ENCODE peak calls at places on chromosome 16, in nine cellular contexts. H, A, Y, O, E, N, Z, Q and G are unnamed samples.

GRCh38 chr16:75256871-75257343 is 5.5 kb upstream of the BCAR1 start:
- DNase-seq in H (no peak), A (no peak), Y (no peak), O (peak), E (no peak), N (peak), Z (no peak), Q (peak), G (no peak)

GRCh38 chr16:56350491-56351405 is 74.6 kb downstream of the AMFR start:
- DNase-seq in H (peak), A (no peak), Y (peak), O (peak), E (no peak), N (no peak), Z (no peak), Q (no peak), G (no peak)

GRCh38 chr16:47732122-47732805 is 271.1 kb downstream of the PHKB start:
- DNase-seq in H (no peak), A (peak), Y (no peak), O (no peak), E (no peak), N (no peak), Z (no peak), Q (no peak), G (no peak)

GRCh38 chr16:57797216-57797525 is 5.1 kb downstream of the KIFC3 start:
- DNase-seq in H (no peak), A (no peak), Y (no peak), O (no peak), E (no peak), N (no peak), Z (no peak), Q (no peak), G (no peak)

GRCh38 chr16:75491876-75492275 is 3.4 kb downstream of the CHST6 start:
- DNase-seq in H (no peak), A (no peak), Y (peak), O (no peak), E (no peak), N (no peak), Z (no peak), Q (no peak), G (no peak)

GRCh38 chr16:77220427-77220826 is 21.2 kb downstream of the SYCE1L start:
- DNase-seq in H (no peak), A (no peak), Y (no peak), O (no peak), E (no peak), N (no peak), Z (no peak), Q (no peak), G (no peak)

GRCh38 chr16:4624827-4625616 is 396 bp downstream of the MGRN1 start:
- DNase-seq in H (peak), A (no peak), Y (peak), O (peak), E (no peak), N (peak), Z (no peak), Q (peak), G (peak)

GRCh38 chr16:1258218-1258587 is 2.3 kb downstream of the TPSD1 start:
- DNase-seq in H (no peak), A (no peak), Y (no peak), O (no peak), E (no peak), N (no peak), Z (no peak), Q (no peak), G (no peak)

GRCh38 chr16:81004646-81005353 is 1.9 kb downstream of the CMC2 start:
- DNase-seq in H (no peak), A (peak), Y (no peak), O (no peak), E (no peak), N (no peak), Z (peak), Q (no peak), G (no peak)

GRCh38 chr16:11165349-11165748 is 90.7 kb downstream of the SOCS1 start:
- DNase-seq in H (no peak), A (no peak), Y (peak), O (no peak), E (no peak), N (no peak), Z (no peak), Q (no peak), G (no peak)

GRCh38 chr16:66904846-66905632 is 13.6 kb downstream of the CDH16 start:
- DNase-seq in H (no peak), A (no peak), Y (peak), O (no peak), E (no peak), N (peak), Z (no peak), Q (no peak), G (peak)

GRCh38 chr16:86740817-86741799 is 162.8 kb downstream of the FOXL1 start:
- DNase-seq in H (no peak), A (no peak), Y (peak), O (peak), E (no peak), N (no peak), Z (no peak), Q (no peak), G (no peak)

GRCh38 chr16:49594706-49595534 is 221.3 kb downstream of the C16orf78 start:
- DNase-seq in H (no peak), A (no peak), Y (peak), O (no peak), E (no peak), N (peak), Z (no peak), Q (no peak), G (no peak)

GRCh38 chr16:49548571-49548970 is 175.0 kb downstream of the C16orf78 start:
- DNase-seq in H (no peak), A (no peak), Y (peak), O (no peak), E (no peak), N (no peak), Z (no peak), Q (no peak), G (no peak)

GRCh38 chr16:72637306-72637705 is 410.6 kb downstream of the ZFHX3 start:
- DNase-seq in H (no peak), A (no peak), Y (no peak), O (no peak), E (no peak), N (no peak), Z (no peak), Q (no peak), G (no peak)

GRCh38 chr16:4273858-4274291 is 1.1 kb upstream of the TFAP4 start:
- DNase-seq in H (peak), A (peak), Y (peak), O (peak), E (peak), N (peak), Z (peak), Q (peak), G (no peak)

GRCh38 chr16:86794216-86794864 is 216.0 kb downstream of the FOXL1 start:
- DNase-seq in H (no peak), A (no peak), Y (no peak), O (peak), E (no peak), N (no peak), Z (no peak), Q (no peak), G (no peak)

GRCh38 chr16:11439216-11439615 is 94.0 kb downstream of the RMI2 start:
- DNase-seq in H (no peak), A (no peak), Y (peak), O (no peak), E (no peak), N (no peak), Z (no peak), Q (no peak), G (no peak)

GRCh38 chr16:30896890-30897730 is 696 bp downstream of the CTF1 start:
- DNase-seq in H (peak), A (peak), Y (peak), O (peak), E (peak), N (peak), Z (peak), Q (peak), G (peak)
- TF ChIP-seq POLR2AphosphoS5 in H (peak), A (peak), Y (peak), O (peak), E (no peak), N (peak), Z (peak), Q (no peak), G (peak)

GRCh38 chr16:149024-149675 is 3.3 kb upstream of the HBZ start:
- DNase-seq in H (no peak), A (no peak), Y (peak), O (no peak), E (no peak), N (no peak), Z (no peak), Q (no peak), G (no peak)

GRCh38 chr16:159136-159849 is 6.5 kb upstream of the HBM start:
- DNase-seq in H (no peak), A (no peak), Y (peak), O (no peak), E (no peak), N (no peak), Z (no peak), Q (no peak), G (no peak)

GRCh38 chr16:155031-155398 is 2.6 kb downstream of the HBZ start:
- DNase-seq in H (no peak), A (no peak), Y (no peak), O (no peak), E (no peak), N (no peak), Z (no peak), Q (no peak), G (no peak)

GRCh38 chr16:152141-153128 is at the start of gene HBZ:
- DNase-seq in H (no peak), A (no peak), Y (peak), O (no peak), E (no peak), N (no peak), Z (no peak), Q (no peak), G (no peak)

DNA sequence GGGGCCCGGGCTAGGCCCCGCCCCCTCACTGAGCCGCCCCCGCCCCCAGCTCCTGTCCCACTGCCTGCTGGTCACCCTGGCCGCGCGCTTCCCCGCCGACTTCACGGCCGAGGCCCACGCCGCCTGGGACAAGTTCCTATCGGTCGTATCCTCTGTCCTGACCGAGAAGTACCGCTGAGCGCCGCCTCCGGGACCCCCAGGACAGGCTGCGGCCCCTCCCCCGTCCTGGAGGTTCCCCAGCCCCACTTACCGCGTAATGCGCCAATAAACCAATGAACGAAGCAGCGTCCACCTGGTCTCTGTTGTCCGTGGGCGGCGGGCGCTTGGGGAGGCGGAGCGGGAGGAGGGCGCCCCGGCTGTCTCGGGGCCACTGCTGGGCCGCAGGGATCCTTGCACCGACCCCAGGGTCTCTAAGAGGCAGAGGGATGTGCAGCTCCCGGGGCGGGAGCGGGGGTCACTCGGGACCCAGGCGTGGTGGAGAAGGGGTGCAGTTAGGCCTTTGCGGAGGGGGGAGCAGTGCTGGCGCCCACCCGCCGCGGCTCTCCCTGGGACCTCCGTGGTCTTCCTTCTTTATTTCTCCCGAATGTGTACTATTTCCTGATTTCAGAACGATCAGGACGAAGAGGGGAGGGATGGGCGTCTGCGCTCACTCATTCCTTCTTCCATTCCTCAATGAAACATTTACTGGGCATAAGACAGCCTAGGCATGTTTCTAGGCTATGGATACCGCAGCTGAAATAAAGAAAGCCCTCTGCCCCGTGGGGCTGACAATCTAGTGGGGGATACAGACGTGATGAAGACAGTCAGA is 2.0 kb downstream of the HBZ start:
- DNase-seq in H (peak), A (no peak), Y (no peak), O (no peak), E (no peak), N (peak), Z (no peak), Q (peak), G (no peak)
- TF ChIP-seq POLR2A in H (no peak), A (no peak), Y (no peak), O (no peak), E (no peak), N (no peak), Z (no peak), Q (no peak), G (no peak)

DNA sequence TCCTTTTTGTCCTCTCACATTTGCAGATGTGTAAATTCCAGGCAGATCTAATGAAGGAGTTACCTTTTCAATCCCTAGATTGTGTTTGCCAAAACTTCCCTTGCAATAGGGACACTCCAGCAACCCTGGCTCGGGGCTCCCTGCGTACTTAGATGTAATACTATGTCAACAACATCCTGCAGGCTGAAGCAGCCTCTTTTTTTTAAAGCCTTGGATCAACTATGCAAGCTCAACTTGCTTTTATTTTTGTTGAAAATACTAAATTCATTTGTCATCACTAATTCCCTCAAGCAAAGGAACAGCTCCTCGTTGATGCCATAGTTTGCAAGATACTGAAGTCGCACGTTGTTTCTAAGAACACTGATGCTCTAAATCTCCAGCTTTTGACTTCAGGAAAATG is 59.1 kb downstream of the GRIN2A start:
- DNase-seq in H (no peak), A (no peak), Y (no peak), O (no peak), E (no peak), N (no peak), Z (no peak), Q (no peak), G (no peak)
- TF ChIP-seq POLR2AphosphoS5 in H (no peak), A (no peak), Y (no peak), O (no peak), E (no peak), N (no peak), Z (no peak), Q (no peak), G (no peak)

GRCh38 chr16:68935008-68935407 is 91.7 kb downstream of the TANGO6 start:
- DNase-seq in H (no peak), A (no peak), Y (no peak), O (no peak), E (no peak), N (no peak), Z (no peak), Q (no peak), G (no peak)
- TF ChIP-seq POLR2A in H (no peak), A (no peak), Y (no peak), O (no peak), E (no peak), N (no peak), Z (no peak), Q (no peak), G (no peak)

GRCh38 chr16:89282523-89282922 is 65.0 kb downstream of the ZNF778 start:
- DNase-seq in H (no peak), A (no peak), Y (no peak), O (no peak), E (no peak), N (no peak), Z (no peak), Q (no peak), G (no peak)
- TF ChIP-seq POLR2AphosphoS5 in H (no peak), A (no peak), Y (no peak), O (no peak), E (no peak), N (no peak), Z (no peak), Q (no peak), G (no peak)